ENCODE peak calls at places on chromosomes 11 and 22, in nine cellular contexts. One of them, this sample, is unnamed.
A peak's percentile ranks its signal among the peaks of the same experiment; 100 is the strongest.

GRCh38 chr11:19432370-19433163 is 191.8 kb upstream of the E2F8 start:
- DNase-seq in sigmoid colon: no peak
- DNase-seq in right lobe of liver: no peak
- DNase-seq in vagina: no peak
- DNase-seq in stomach: no peak
- DNase-seq in breast epithelium: no peak
- DNase-seq in HCT116: no peak
- DNase-seq in A549: no peak
- DNase-seq in suprapubic skin: no peak
- DNase-seq in this sample: no peak

GRCh38 chr11:17992916-17993315 is 19.9 kb downstream of the SERGEF start:
- DNase-seq in stomach: no peak
- DNase-seq in right lobe of liver: no peak
- DNase-seq in breast epithelium: peak; percentile 67
- DNase-seq in sigmoid colon: no peak
- DNase-seq in suprapubic skin: no peak
- DNase-seq in vagina: no peak
- DNase-seq in A549: no peak
- DNase-seq in HCT116: no peak
- DNase-seq in this sample: no peak

GRCh38 chr11:74449369-74449931 is 17.9 kb downstream of the KCNE3 start:
- DNase-seq in vagina: no peak
- DNase-seq in sigmoid colon: peak; percentile 68
- DNase-seq in breast epithelium: no peak
- DNase-seq in HCT116: peak; percentile 57
- DNase-seq in right lobe of liver: no peak
- DNase-seq in suprapubic skin: no peak
- DNase-seq in A549: peak; percentile 68
- DNase-seq in stomach: peak; percentile 29
- DNase-seq in this sample: no peak

GRCh38 chr11:75193271-75193670 is 42.4 kb downstream of the SLCO2B1 start:
- DNase-seq in A549: no peak
- DNase-seq in breast epithelium: no peak
- DNase-seq in stomach: no peak
- DNase-seq in HCT116: no peak
- DNase-seq in suprapubic skin: no peak
- DNase-seq in sigmoid colon: peak; percentile 61
- DNase-seq in right lobe of liver: no peak
- DNase-seq in vagina: no peak
- DNase-seq in this sample: no peak

GRCh38 chr22:32545801-32546200 is 71.2 kb downstream of the FBXO7 start:
- DNase-seq in vagina: no peak
- DNase-seq in sigmoid colon: peak; percentile 62
- DNase-seq in right lobe of liver: no peak
- DNase-seq in A549: no peak
- DNase-seq in suprapubic skin: no peak
- DNase-seq in breast epithelium: no peak
- DNase-seq in stomach: no peak
- DNase-seq in HCT116: no peak
- DNase-seq in this sample: no peak

GRCh38 chr11:19988598-19988997 is 171.7 kb downstream of the DBX1 start:
- DNase-seq in suprapubic skin: no peak
- DNase-seq in stomach: no peak
- DNase-seq in vagina: no peak
- DNase-seq in A549: no peak
- DNase-seq in breast epithelium: peak; percentile 90
- DNase-seq in HCT116: peak; percentile 13
- DNase-seq in sigmoid colon: peak; percentile 82
- DNase-seq in right lobe of liver: no peak
- DNase-seq in this sample: peak; percentile 53

GRCh38 chr22:39703890-39704658 is 133.5 kb downstream of the CACNA1I start:
- DNase-seq in A549: no peak
- DNase-seq in suprapubic skin: no peak
- DNase-seq in breast epithelium: peak; percentile 22
- DNase-seq in sigmoid colon: no peak
- DNase-seq in right lobe of liver: no peak
- DNase-seq in vagina: no peak
- DNase-seq in HCT116: no peak
- DNase-seq in stomach: no peak
- DNase-seq in this sample: no peak

GRCh38 chr11:76239483-76240142 is 33.3 kb upstream of the WNT11 start:
- DNase-seq in HCT116: no peak
- DNase-seq in right lobe of liver: no peak
- DNase-seq in A549: no peak
- DNase-seq in sigmoid colon: no peak
- DNase-seq in vagina: no peak
- DNase-seq in stomach: no peak
- DNase-seq in breast epithelium: no peak
- DNase-seq in suprapubic skin: no peak
- DNase-seq in this sample: no peak

GRCh38 chr11:20013346-20014066 is 146.8 kb downstream of the DBX1 start:
- DNase-seq in vagina: no peak
- DNase-seq in HCT116: no peak
- DNase-seq in breast epithelium: no peak
- DNase-seq in suprapubic skin: no peak
- DNase-seq in A549: no peak
- DNase-seq in sigmoid colon: no peak
- DNase-seq in right lobe of liver: no peak
- DNase-seq in stomach: no peak
- DNase-seq in this sample: no peak

GRCh38 chr11:1747753-1748466 is 2.5 kb downstream of the IFITM10 start:
- DNase-seq in breast epithelium: no peak
- DNase-seq in A549: no peak
- DNase-seq in vagina: no peak
- DNase-seq in right lobe of liver: peak; percentile 33
- DNase-seq in HCT116: no peak
- DNase-seq in suprapubic skin: peak; percentile 66
- DNase-seq in stomach: no peak
- DNase-seq in sigmoid colon: peak; percentile 66
- DNase-seq in this sample: no peak

GRCh38 chr11:120608760-120609211 is 97.2 kb downstream of the GRIK4 start:
- DNase-seq in breast epithelium: peak; percentile 58
- DNase-seq in vagina: no peak
- DNase-seq in suprapubic skin: no peak
- DNase-seq in stomach: no peak
- DNase-seq in A549: no peak
- DNase-seq in right lobe of liver: peak; percentile 49
- DNase-seq in HCT116: no peak
- DNase-seq in sigmoid colon: no peak
- DNase-seq in this sample: no peak

GRCh38 chr11:96004862-96005261 is 81.0 kb upstream of the MTMR2 start:
- DNase-seq in vagina: no peak
- DNase-seq in breast epithelium: no peak
- DNase-seq in A549: no peak
- DNase-seq in HCT116: no peak
- DNase-seq in stomach: no peak
- DNase-seq in right lobe of liver: no peak
- DNase-seq in suprapubic skin: no peak
- DNase-seq in sigmoid colon: no peak
- DNase-seq in this sample: no peak

GRCh38 chr11:108511851-108512474 is 13.8 kb upstream of the POGLUT3 start:
- DNase-seq in HCT116: no peak
- DNase-seq in sigmoid colon: no peak
- DNase-seq in A549: no peak
- DNase-seq in stomach: no peak
- DNase-seq in suprapubic skin: no peak
- DNase-seq in right lobe of liver: no peak
- DNase-seq in vagina: no peak
- DNase-seq in breast epithelium: no peak
- DNase-seq in this sample: no peak

GRCh38 chr11:126345283-126345682 is 10.2 kb upstream of the ST3GAL4 start:
- DNase-seq in right lobe of liver: peak; percentile 21
- DNase-seq in sigmoid colon: no peak
- DNase-seq in A549: no peak
- DNase-seq in suprapubic skin: no peak
- DNase-seq in stomach: no peak
- DNase-seq in breast epithelium: no peak
- DNase-seq in vagina: no peak
- DNase-seq in HCT116: no peak
- DNase-seq in this sample: no peak

GRCh38 chr22:47535681-47536080 is 773.2 kb downstream of the TBC1D22A start:
- DNase-seq in A549: no peak
- DNase-seq in HCT116: no peak
- DNase-seq in suprapubic skin: no peak
- DNase-seq in vagina: no peak
- DNase-seq in stomach: no peak
- DNase-seq in sigmoid colon: no peak
- DNase-seq in right lobe of liver: no peak
- DNase-seq in breast epithelium: no peak
- DNase-seq in this sample: no peak

GRCh38 chr22:47540011-47540410 is 777.6 kb downstream of the TBC1D22A start:
- DNase-seq in right lobe of liver: no peak
- DNase-seq in HCT116: no peak
- DNase-seq in breast epithelium: no peak
- DNase-seq in sigmoid colon: no peak
- DNase-seq in stomach: no peak
- DNase-seq in A549: no peak
- DNase-seq in vagina: no peak
- DNase-seq in suprapubic skin: no peak
- DNase-seq in this sample: no peak

GRCh38 chr22:47539374-47539773 is 776.9 kb downstream of the TBC1D22A start:
- DNase-seq in breast epithelium: no peak
- DNase-seq in sigmoid colon: no peak
- DNase-seq in suprapubic skin: no peak
- DNase-seq in HCT116: no peak
- DNase-seq in stomach: no peak
- DNase-seq in vagina: no peak
- DNase-seq in right lobe of liver: no peak
- DNase-seq in A549: no peak
- DNase-seq in this sample: no peak

DNA sequence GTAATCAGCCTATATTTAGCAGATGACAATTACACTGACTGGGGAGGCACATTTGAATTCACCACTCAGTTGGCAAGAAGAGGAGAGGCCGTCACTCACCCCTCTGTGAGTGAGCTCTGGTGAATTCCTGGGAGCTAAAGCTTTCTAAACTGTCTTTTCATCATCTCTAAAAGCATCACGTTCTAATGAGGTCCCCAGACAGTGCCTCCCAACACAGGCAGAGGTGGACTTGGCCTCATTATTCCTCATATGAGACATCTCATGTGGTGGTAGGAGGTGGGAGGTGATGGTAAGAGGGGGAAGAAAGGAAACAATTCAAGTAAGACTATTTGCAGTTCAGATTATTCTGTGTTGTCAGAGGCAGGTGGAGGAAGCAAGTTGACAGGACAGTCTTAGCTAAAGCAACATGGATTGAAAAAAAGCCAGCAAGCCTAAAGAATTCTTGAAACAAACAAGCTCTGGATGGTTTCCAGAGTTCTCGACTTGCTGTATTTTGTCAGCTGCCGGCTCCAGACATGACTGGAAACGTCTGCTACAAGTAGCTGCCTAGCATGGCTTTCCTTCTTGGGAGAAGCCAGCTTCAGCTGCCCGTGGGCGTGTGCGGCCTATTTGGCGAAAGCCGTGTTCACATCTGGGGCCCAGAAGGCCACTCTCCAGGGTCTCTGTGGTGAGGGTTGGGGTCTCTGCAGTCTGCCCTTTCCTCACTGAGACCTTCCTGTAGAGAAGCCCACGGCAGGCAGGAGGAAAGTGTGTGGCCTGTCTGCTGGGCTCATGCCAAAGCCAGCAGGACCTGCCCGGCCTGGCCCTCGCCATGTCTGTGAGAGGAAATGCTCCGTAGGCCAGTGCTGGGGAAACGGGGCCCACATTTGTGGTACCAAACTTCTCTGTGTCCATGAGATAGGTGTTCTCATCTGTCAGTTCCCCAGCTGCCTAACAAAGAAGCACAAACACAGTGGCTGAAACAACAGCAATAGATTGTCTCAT is 772.0 kb downstream of the TBC1D22A start:
- DNase-seq in suprapubic skin: no peak
- DNase-seq in right lobe of liver: no peak
- DNase-seq in HCT116: no peak
- DNase-seq in vagina: no peak
- DNase-seq in sigmoid colon: no peak
- DNase-seq in stomach: no peak
- DNase-seq in breast epithelium: no peak
- DNase-seq in A549: no peak
- DNase-seq in this sample: peak; percentile 56
- H3K27ac ChIP-seq in suprapubic skin: no peak overlapping the region
- H3K27ac ChIP-seq in right lobe of liver: no peak overlapping the region
- H3K27ac ChIP-seq in HCT116: no peak overlapping the region
- H3K27ac ChIP-seq in vagina: no peak overlapping the region
- H3K27ac ChIP-seq in sigmoid colon: peak overlapping the region; percentile 78
- H3K27ac ChIP-seq in stomach: peak overlapping the region; percentile 30
- H3K27ac ChIP-seq in breast epithelium: no peak overlapping the region
- H3K27ac ChIP-seq in A549: no peak overlapping the region
- H3K27ac ChIP-seq in this sample: no peak overlapping the region

GRCh38 chr11:128905345-128906184 is 14.4 kb downstream of the KCNJ5 start:
- DNase-seq in breast epithelium: no peak
- DNase-seq in A549: peak; percentile 80
- DNase-seq in stomach: peak; percentile 56
- DNase-seq in sigmoid colon: no peak
- DNase-seq in right lobe of liver: no peak
- DNase-seq in vagina: no peak
- DNase-seq in suprapubic skin: no peak
- DNase-seq in HCT116: peak; percentile 46
- DNase-seq in this sample: peak; percentile 50
- TF ChIP-seq POLR2A in breast epithelium: no peak
- TF ChIP-seq POLR2A in A549: peak; percentile 36
- TF ChIP-seq POLR2A in stomach: no peak
- TF ChIP-seq POLR2A in sigmoid colon: no peak
- TF ChIP-seq POLR2A in right lobe of liver: no peak
- TF ChIP-seq POLR2A in vagina: no peak
- TF ChIP-seq POLR2A in suprapubic skin: no peak
- TF ChIP-seq POLR2A in HCT116: no peak
- TF ChIP-seq POLR2A in this sample: no peak

GRCh38 chr11:72067266-72067665 is 13.1 kb downstream of the NUMA1 start:
- DNase-seq in vagina: no peak
- DNase-seq in breast epithelium: no peak
- DNase-seq in stomach: no peak
- DNase-seq in A549: no peak
- DNase-seq in sigmoid colon: no peak
- DNase-seq in suprapubic skin: no peak
- DNase-seq in HCT116: no peak
- DNase-seq in right lobe of liver: no peak
- DNase-seq in this sample: no peak
- H3K27ac ChIP-seq in vagina: peak overlapping the region; percentile 33
- H3K27ac ChIP-seq in breast epithelium: peak overlapping the region; percentile 62
- H3K27ac ChIP-seq in stomach: peak overlapping the region; percentile 38
- H3K27ac ChIP-seq in A549: no peak overlapping the region
- H3K27ac ChIP-seq in sigmoid colon: peak overlapping the region; percentile 80
- H3K27ac ChIP-seq in suprapubic skin: peak overlapping the region; percentile 44
- H3K27ac ChIP-seq in HCT116: no peak overlapping the region
- H3K27ac ChIP-seq in right lobe of liver: no peak overlapping the region
- H3K27ac ChIP-seq in this sample: peak overlapping the region; percentile 30

DNA sequence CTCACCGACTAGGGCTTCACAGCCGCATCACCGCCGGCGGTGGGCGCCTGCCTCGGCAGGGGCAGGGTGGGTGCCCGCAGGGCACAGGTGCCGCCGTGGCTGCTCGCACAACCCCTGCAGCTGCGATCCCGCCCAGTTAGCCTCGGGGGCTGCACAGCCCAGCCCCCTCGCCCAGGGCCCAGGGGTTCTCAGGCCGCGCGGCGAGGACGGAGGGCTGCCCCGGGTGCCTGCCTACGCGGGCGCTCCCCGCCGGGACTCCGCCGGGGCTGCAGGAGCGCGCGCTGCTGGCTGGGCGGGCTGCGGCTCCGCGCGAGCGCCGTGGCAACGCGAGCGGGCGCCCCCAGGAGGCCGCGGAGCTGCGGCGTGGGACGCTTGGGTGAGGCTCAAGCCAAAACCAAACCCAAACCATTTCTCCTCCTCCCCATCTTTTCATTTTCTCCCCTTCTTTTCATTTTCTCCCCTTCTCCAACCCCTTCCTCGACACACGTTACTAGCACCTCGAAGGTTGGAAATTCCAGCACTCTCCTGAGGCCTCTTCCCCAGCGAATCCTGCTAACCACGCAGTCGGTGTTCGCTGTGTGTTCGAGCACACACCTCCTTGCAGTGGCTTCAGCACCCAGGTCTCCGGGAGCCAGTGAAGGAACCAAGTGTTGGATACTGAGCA is at the start of gene MICAL3:
- DNase-seq in breast epithelium: peak; percentile 45
- DNase-seq in suprapubic skin: peak; percentile 41
- DNase-seq in right lobe of liver: peak; percentile 78
- DNase-seq in A549: peak; percentile 57
- DNase-seq in stomach: peak; percentile 69
- DNase-seq in sigmoid colon: peak; percentile 77
- DNase-seq in vagina: no peak
- DNase-seq in HCT116: peak; percentile 34
- DNase-seq in this sample: peak; percentile 78
- TF ChIP-seq POLR2A in breast epithelium: no peak
- TF ChIP-seq POLR2A in suprapubic skin: no peak
- TF ChIP-seq POLR2A in right lobe of liver: no peak
- TF ChIP-seq POLR2A in A549: peak; percentile 18
- TF ChIP-seq POLR2A in stomach: no peak
- TF ChIP-seq POLR2A in sigmoid colon: no peak
- TF ChIP-seq POLR2A in vagina: no peak
- TF ChIP-seq POLR2A in HCT116: no peak
- TF ChIP-seq POLR2A in this sample: no peak